ENCODE peak calls at places on chromosomes 13 and 19, in five cellular contexts. X is heart right ventricle, H is IMR-90, M is T-helper 9 cell, N is SHP77. P is an unnamed sample.

GRCh38 chr19:48418317-48419064 is 25.0 kb downstream of the GRIN2D start:
- DNase-seq in X (no peak), H (peak; percentile 23), M (no peak), N (no peak), P (no peak)

GRCh38 chr19:39113199-39113598 is 12.4 kb upstream of the PAK4 start:
- DNase-seq in X (no peak), H (no peak), M (no peak), N (no peak), P (no peak)

GRCh38 chr19:1049841-1050240 is 9.9 kb downstream of the ABCA7 start:
- DNase-seq in X (no peak), H (no peak), M (no peak), N (no peak), P (no peak)

GRCh38 chr19:49560358-49560900 is 19.9 kb downstream of the NOSIP start:
- DNase-seq in X (no peak), H (no peak), M (peak; percentile 35), N (no peak), P (no peak)

GRCh38 chr19:40549007-40549708 is 27.5 kb upstream of the SHKBP1 start:
- DNase-seq in X (peak; percentile 66), H (peak; percentile 39), M (peak; percentile 66), N (peak; percentile 90), P (no peak)

GRCh38 chr19:738509-739128 is 12.3 kb upstream of the MISP start:
- DNase-seq in X (no peak), H (no peak), M (no peak), N (no peak), P (no peak)

GRCh38 chr13:33676045-33676699 is 141.8 kb upstream of the RFC3 start:
- DNase-seq in X (no peak), H (no peak), M (no peak), N (no peak), P (no peak)

GRCh38 chr13:110538632-110539031 is 22.9 kb downstream of the RAB20 start:
- DNase-seq in X (peak; percentile 63), H (no peak), M (no peak), N (peak; percentile 19), P (no peak)

GRCh38 chr19:7748171-7748570 is 837 bp upstream of the CD209 start:
- DNase-seq in X (no peak), H (no peak), M (no peak), N (no peak), P (no peak)